ENCODE peak calls at places on chromosomes 6 and 20, in nine cellular contexts. N is AG09309; K is CD8-positive, alpha-beta memory T cell; L is body of pancreas; A is left ventricle myocardium inferior; P is foreskin fibroblast; W is activated CD4-positive, alpha-beta T cell treated with anti-CD3 and anti-CD28 coated beads, Interleukin-2, amount 50 U/mL, for 24 hours; S is lung microvascular endothelial cell; H is effector CD4-positive, alpha-beta T cell. D is an unnamed sample.

GRCh38 chr20:50572922-50573777 is 63.0 kb downstream of the PTPN1 start:
- DNase-seq in S (peak; percentile 82), N (peak; percentile 80), W (no peak), L (no peak), H (no peak), A (peak; percentile 60), K (no peak), P (peak; percentile 96), D (peak; percentile 76)

GRCh38 chr20:19347943-19348456 is 135.6 kb downstream of the SLC24A3 start:
- DNase-seq in P (no peak), A (peak; percentile 16), H (no peak), S (no peak), W (no peak), K (no peak), L (no peak), N (no peak), D (no peak)

GRCh38 chr6:71277926-71278594 is 10.6 kb upstream of the OGFRL1 start:
- DNase-seq in K (no peak), L (no peak), S (no peak), H (no peak), A (no peak), P (no peak), N (no peak), W (no peak), D (no peak)

GRCh38 chr20:52783769-52784168 is 188.4 kb upstream of the TSHZ2 start:
- DNase-seq in N (no peak), A (no peak), H (no peak), W (no peak), S (no peak), L (no peak), K (no peak), P (no peak), D (no peak)

GRCh38 chr6:137025786-137026730 is 18.7 kb downstream of the IL20RA start:
- DNase-seq in N (no peak), K (no peak), A (no peak), S (peak; percentile 58), W (no peak), L (no peak), H (no peak), P (no peak), D (no peak)

GRCh38 chr20:49979030-49979832 is 3.5 kb upstream of the SNAI1 start:
- DNase-seq in P (peak; percentile 75), N (no peak), K (peak; percentile 52), S (peak; percentile 23), L (peak; percentile 45), H (peak; percentile 68), A (no peak), W (peak; percentile 60), D (peak; percentile 80)

GRCh38 chr6:79215233-79215824 is 19.2 kb downstream of the HMGN3 start:
- DNase-seq in K (no peak), S (no peak), A (no peak), H (no peak), P (peak; percentile 31), N (no peak), L (no peak), W (no peak), D (no peak)

GRCh38 chr6:21780144-21780543 is 186.6 kb downstream of the SOX4 start:
- DNase-seq in P (peak; percentile 17), A (no peak), H (no peak), L (no peak), S (no peak), K (no peak), N (no peak), W (no peak), D (no peak)

GRCh38 chr6:3263091-3263490 is 4.3 kb downstream of the PSMG4 start:
- DNase-seq in H (no peak), S (peak; percentile 46), W (no peak), A (no peak), K (no peak), L (no peak), N (no peak), P (no peak), D (no peak)

GRCh38 chr6:6469074-6469473 is 119.4 kb upstream of the LY86 start:
- DNase-seq in W (no peak), P (no peak), N (no peak), S (no peak), L (no peak), H (no peak), K (no peak), A (no peak), D (no peak)

GRCh38 chr20:46551508-46552280 is 1.2 kb upstream of the OCSTAMP start:
- DNase-seq in A (no peak), N (no peak), W (no peak), P (no peak), K (no peak), L (no peak), S (no peak), H (no peak), D (no peak)